ENCODE peak calls at places on chromosomes 13 and 19, in four cellular contexts. One of them, this sample, is unnamed.

GRCh38 chr19:36489920-36490415 is 607 bp upstream of the ZNF566 start:
- DNase-seq in H1: no peak
- DNase-seq in GM12878: peak
- DNase-seq in HCT116: no peak
- DNase-seq in this sample: peak

GRCh38 chr19:17125728-17126677 is 50.4 kb downstream of the MYO9B start:
- DNase-seq in H1: no peak
- DNase-seq in GM12878: peak
- DNase-seq in HCT116: no peak
- DNase-seq in this sample: no peak

GRCh38 chr19:53881482-53882390 is at the start of gene PRKCG:
- DNase-seq in H1: peak
- DNase-seq in GM12878: no peak
- DNase-seq in HCT116: no peak
- DNase-seq in this sample: peak

GRCh38 chr13:43285891-43286602 is 262.7 kb downstream of the DNAJC15 start:
- DNase-seq in H1: no peak
- DNase-seq in GM12878: no peak
- DNase-seq in HCT116: no peak
- DNase-seq in this sample: no peak

GRCh38 chr13:38763446-38764381 is 76.8 kb downstream of the FREM2 start:
- DNase-seq in H1: no peak
- DNase-seq in GM12878: no peak
- DNase-seq in HCT116: no peak
- DNase-seq in this sample: no peak

GRCh38 chr13:27341616-27342015 is 71.0 kb downstream of the RASL11A start:
- DNase-seq in H1: no peak
- DNase-seq in GM12878: no peak
- DNase-seq in HCT116: no peak
- DNase-seq in this sample: no peak

GRCh38 chr19:6071103-6071485 is 39.2 kb downstream of the RFX2 start:
- DNase-seq in H1: no peak
- DNase-seq in GM12878: no peak
- DNase-seq in HCT116: no peak
- DNase-seq in this sample: no peak

GRCh38 chr19:15402411-15403150 is 16.2 kb downstream of the AKAP8L start:
- DNase-seq in H1: no peak
- DNase-seq in GM12878: no peak
- DNase-seq in HCT116: no peak
- DNase-seq in this sample: no peak

GRCh38 chr19:13428352-13428751 is 77.9 kb downstream of the CACNA1A start:
- DNase-seq in H1: peak
- DNase-seq in GM12878: no peak
- DNase-seq in HCT116: peak
- DNase-seq in this sample: peak

GRCh38 chr19:38478273-38478971 is 44.9 kb downstream of the RYR1 start:
- DNase-seq in H1: no peak
- DNase-seq in GM12878: no peak
- DNase-seq in HCT116: peak
- DNase-seq in this sample: peak

GRCh38 chr19:32916969-32917611 is 47.5 kb upstream of the SLC7A9 start:
- DNase-seq in H1: no peak
- DNase-seq in GM12878: no peak
- DNase-seq in HCT116: no peak
- DNase-seq in this sample: no peak

GRCh38 chr19:48424694-48425219 is 21.0 kb upstream of the GRWD1 start:
- DNase-seq in H1: no peak
- DNase-seq in GM12878: no peak
- DNase-seq in HCT116: no peak
- DNase-seq in this sample: peak

GRCh38 chr13:109160357-109160756 is 530.9 kb downstream of the MYO16 start:
- DNase-seq in H1: no peak
- DNase-seq in GM12878: no peak
- DNase-seq in HCT116: no peak
- DNase-seq in this sample: no peak

GRCh38 chr19:41563847-41564514 is 12.0 kb upstream of the CEACAM21 start:
- DNase-seq in H1: no peak
- DNase-seq in GM12878: no peak
- DNase-seq in HCT116: no peak
- DNase-seq in this sample: no peak

GRCh38 chr13:41017744-41018582 is 1.2 kb downstream of the ELF1 start:
- DNase-seq in H1: no peak
- DNase-seq in GM12878: no peak
- DNase-seq in HCT116: no peak
- DNase-seq in this sample: no peak

GRCh38 chr13:106597190-106597589 is 29.3 kb upstream of the ARGLU1 start:
- DNase-seq in H1: no peak
- DNase-seq in GM12878: no peak
- DNase-seq in HCT116: no peak
- DNase-seq in this sample: no peak

GRCh38 chr19:43755256-43755801 is 567 bp upstream of the SMG9 start:
- DNase-seq in H1: peak
- DNase-seq in GM12878: no peak
- DNase-seq in HCT116: no peak
- DNase-seq in this sample: peak

GRCh38 chr13:46580362-46580839 is 27.4 kb downstream of the LRCH1 start:
- DNase-seq in H1: no peak
- DNase-seq in GM12878: peak
- DNase-seq in HCT116: no peak
- DNase-seq in this sample: no peak

GRCh38 chr13:26541678-26542553 is 15.6 kb upstream of the WASF3 start:
- DNase-seq in H1: no peak
- DNase-seq in GM12878: no peak
- DNase-seq in HCT116: no peak
- DNase-seq in this sample: no peak

GRCh38 chr19:6632002-6632621 is 37.8 kb downstream of the TNFSF14 start:
- DNase-seq in H1: peak
- DNase-seq in GM12878: peak
- DNase-seq in HCT116: peak
- DNase-seq in this sample: peak

GRCh38 chr13:45341034-45341798 is at the start of gene TPT1:
- DNase-seq in H1: peak
- DNase-seq in GM12878: peak
- DNase-seq in HCT116: peak
- DNase-seq in this sample: peak

DNA sequence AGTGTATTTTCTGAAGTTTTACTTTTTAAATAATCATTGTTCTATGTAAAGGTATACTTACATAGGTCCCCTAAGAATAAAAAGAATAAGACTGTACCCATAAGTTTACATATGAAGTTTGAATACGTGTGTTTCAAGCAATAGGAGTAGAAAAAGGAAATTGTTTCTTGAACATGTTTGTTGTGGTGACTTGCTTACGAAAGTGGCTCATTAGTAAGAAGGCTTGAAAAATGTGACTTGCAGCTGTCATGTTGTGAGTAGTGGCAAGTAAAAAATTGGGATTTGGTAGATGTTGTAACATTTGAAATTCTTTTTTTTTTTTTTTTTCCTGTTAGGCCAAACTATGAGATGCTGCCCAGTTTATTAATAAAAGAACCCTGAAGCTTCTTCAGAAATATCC is 203.3 kb downstream of the LMO7 start:
- DNase-seq in H1: no peak
- DNase-seq in GM12878: no peak
- DNase-seq in HCT116: no peak
- DNase-seq in this sample: no peak
- TF ChIP-seq EGR1 in H1: no peak
- TF ChIP-seq EGR1 in GM12878: no peak
- TF ChIP-seq EGR1 in HCT116: no peak
- TF ChIP-seq EGR1 in this sample: no peak

GRCh38 chr19:2151339-2152229 is at the start of gene AP3D1:
- DNase-seq in H1: peak
- DNase-seq in GM12878: peak
- DNase-seq in HCT116: peak
- DNase-seq in this sample: peak
- TF ChIP-seq EGR1 in H1: no peak
- TF ChIP-seq EGR1 in GM12878: no peak
- TF ChIP-seq EGR1 in HCT116: peak
- TF ChIP-seq EGR1 in this sample: peak

DNA sequence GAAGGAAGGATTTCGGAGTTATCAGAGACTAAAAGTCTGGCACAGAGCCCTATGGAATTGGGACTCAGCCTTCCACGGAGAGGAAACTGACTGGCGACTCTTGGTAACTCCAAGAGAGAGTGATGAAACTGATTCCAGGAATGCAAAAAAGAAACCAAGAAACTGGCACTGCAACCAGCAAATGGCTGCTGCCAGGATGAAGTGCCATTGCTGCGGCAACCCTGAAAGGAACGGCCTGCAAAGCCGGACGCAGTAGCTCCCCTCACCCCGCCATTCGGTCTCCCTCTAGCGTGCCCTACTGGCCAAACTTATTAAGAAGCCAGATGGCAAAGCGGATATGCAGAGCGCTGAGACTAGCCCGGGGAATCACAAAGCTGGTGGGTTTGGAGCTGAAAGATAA is 236.0 kb downstream of the PCDH9 start:
- DNase-seq in H1: peak
- DNase-seq in GM12878: no peak
- DNase-seq in HCT116: no peak
- DNase-seq in this sample: peak
- TF ChIP-seq EGR1 in H1: no peak
- TF ChIP-seq EGR1 in GM12878: no peak
- TF ChIP-seq EGR1 in HCT116: no peak
- TF ChIP-seq EGR1 in this sample: no peak

DNA sequence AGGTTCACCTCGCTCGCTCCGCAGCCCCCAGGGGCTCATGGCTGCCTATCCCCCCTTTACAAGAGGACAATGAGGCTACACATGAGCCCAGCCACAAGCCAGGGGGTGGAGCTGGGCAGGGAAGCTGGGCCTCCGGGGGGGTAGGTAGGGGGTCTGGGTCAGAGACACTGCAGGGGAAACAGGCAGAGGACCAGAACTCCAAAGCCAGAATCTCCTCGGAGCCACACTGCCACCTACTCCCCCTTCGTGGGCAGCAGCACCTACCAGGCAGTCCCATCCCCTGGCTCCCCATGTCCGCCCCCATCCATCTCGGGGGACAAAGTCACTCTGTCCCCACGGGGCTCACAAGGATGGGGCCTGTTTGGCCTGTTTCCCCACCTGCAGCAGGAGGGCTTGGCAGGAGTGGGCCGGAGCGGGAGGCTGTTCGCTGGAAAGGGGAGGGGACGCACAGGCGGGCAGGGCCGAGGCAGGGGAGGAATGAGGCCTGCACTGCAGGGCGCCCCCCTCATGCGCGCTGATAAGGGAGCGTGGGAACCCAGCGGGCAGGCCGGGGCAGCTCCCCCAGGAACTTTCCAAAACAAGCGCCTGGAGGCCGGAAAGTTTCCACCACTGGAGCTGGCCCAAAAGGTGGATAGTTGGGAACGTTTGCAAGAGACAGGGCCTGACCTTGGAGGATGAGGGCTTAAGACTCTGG is 545 bp upstream of the ISYNA1 start:
- DNase-seq in H1: peak
- DNase-seq in GM12878: no peak
- DNase-seq in HCT116: no peak
- DNase-seq in this sample: peak
- TF ChIP-seq EGR1 in H1: no peak
- TF ChIP-seq EGR1 in GM12878: no peak
- TF ChIP-seq EGR1 in HCT116: peak
- TF ChIP-seq EGR1 in this sample: no peak

GRCh38 chr13:91347996-91348905 is 764 bp downstream of the MIR17HG start:
- DNase-seq in H1: no peak
- DNase-seq in GM12878: no peak
- DNase-seq in HCT116: no peak
- DNase-seq in this sample: peak
- TF ChIP-seq EGR1 in H1: no peak
- TF ChIP-seq EGR1 in GM12878: peak
- TF ChIP-seq EGR1 in HCT116: peak
- TF ChIP-seq EGR1 in this sample: no peak